ENCODE peak calls at places on chromosomes 6 and 20, in eight cellular contexts. Y is endothelial cell; Z is AG08395; D is left ventricle myocardium superior; U is fibroblast of villous mesenchyme; J is stimulated activated CD8-positive, alpha-beta memory T cell treated with anti-CD3 and anti-CD28 coated beads, Interleukin-7, amount 100 ng/mL, for 24 hours; T is NCI-H1092 treated with DMSO at 0.1 percent for 48 hours; N is SJSA1. M is an unnamed sample.

GRCh38 chr6:166671434-166672061 is 44.5 kb upstream of the RPS6KA2 start:
- DNase-seq in Y (no peak), Z (peak), D (peak), U (peak), J (no peak), T (no peak), N (no peak), M (no peak)

GRCh38 chr6:155186052-155186658 is 77.7 kb upstream of the CLDN20 start:
- DNase-seq in Y (no peak), Z (peak), D (no peak), U (no peak), J (peak), T (no peak), N (no peak), M (peak)

GRCh38 chr6:111221804-111222203 is 134.5 kb downstream of the SLC16A10 start:
- DNase-seq in Y (no peak), Z (no peak), D (no peak), U (no peak), J (no peak), T (no peak), N (no peak), M (no peak)

GRCh38 chr6:163263998-163264661 is 150.4 kb upstream of the QKI start:
- DNase-seq in Y (no peak), Z (no peak), D (peak), U (no peak), J (no peak), T (no peak), N (no peak), M (no peak)

GRCh38 chr6:35973670-35974222 is 50.7 kb downstream of the SLC26A8 start:
- DNase-seq in Y (no peak), Z (no peak), D (no peak), U (no peak), J (no peak), T (no peak), N (no peak), M (peak)

GRCh38 chr6:16803294-16804006 is 42.2 kb upstream of the ATXN1 start:
- DNase-seq in Y (peak), Z (no peak), D (peak), U (peak), J (no peak), T (no peak), N (no peak), M (no peak)

GRCh38 chr20:32535316-32535952 is 49.7 kb downstream of the NOL4L start:
- DNase-seq in Y (no peak), Z (no peak), D (peak), U (no peak), J (no peak), T (peak), N (no peak), M (no peak)

GRCh38 chr6:152846825-152847224 is 96.2 kb downstream of the VIP start:
- DNase-seq in Y (no peak), Z (no peak), D (no peak), U (no peak), J (no peak), T (no peak), N (no peak), M (no peak)

GRCh38 chr6:151239603-151240035 is at the start of gene AKAP12:
- DNase-seq in Y (peak), Z (peak), D (peak), U (peak), J (no peak), T (no peak), N (no peak), M (peak)

GRCh38 chr6:153625089-153625488 is 414.0 kb upstream of the OPRM1 start:
- DNase-seq in Y (no peak), Z (no peak), D (no peak), U (peak), J (no peak), T (no peak), N (peak), M (no peak)

GRCh38 chr6:1604347-1604990 is 5.2 kb upstream of the FOXC1 start:
- DNase-seq in Y (peak), Z (peak), D (peak), U (no peak), J (no peak), T (peak), N (peak), M (peak)

GRCh38 chr6:153392156-153392555 is 261.1 kb upstream of the RGS17 start:
- DNase-seq in Y (no peak), Z (no peak), D (no peak), U (peak), J (no peak), T (no peak), N (no peak), M (no peak)

GRCh38 chr6:11650297-11650696 is 112.7 kb downstream of the TMEM170B start:
- DNase-seq in Y (peak), Z (peak), D (peak), U (peak), J (no peak), T (no peak), N (peak), M (no peak)

GRCh38 chr6:104639671-104640070 is 220.0 kb downstream of the HACE1 start:
- DNase-seq in Y (no peak), Z (no peak), D (no peak), U (peak), J (no peak), T (no peak), N (no peak), M (no peak)

GRCh38 chr20:49859807-49860206 is 47.2 kb downstream of the SLC9A8 start:
- DNase-seq in Y (no peak), Z (no peak), D (no peak), U (no peak), J (no peak), T (no peak), N (no peak), M (no peak)

GRCh38 chr6:148291876-148292275 is 50.8 kb upstream of the SASH1 start:
- DNase-seq in Y (no peak), Z (peak), D (no peak), U (no peak), J (no peak), T (no peak), N (no peak), M (no peak)

GRCh38 chr20:9574182-9574581 is 59.8 kb downstream of the LAMP5 start:
- DNase-seq in Y (no peak), Z (no peak), D (no peak), U (no peak), J (no peak), T (no peak), N (no peak), M (no peak)

GRCh38 chr6:168083142-168083885 is 4.3 kb upstream of the FRMD1 start:
- DNase-seq in Y (no peak), Z (no peak), D (no peak), U (no peak), J (no peak), T (peak), N (no peak), M (no peak)

GRCh38 chr20:24651171-24651972 is 181.9 kb downstream of the SYNDIG1 start:
- DNase-seq in Y (no peak), Z (peak), D (no peak), U (peak), J (no peak), T (no peak), N (peak), M (no peak)

GRCh38 chr6:146856296-146856695 is 257.5 kb downstream of the ADGB start:
- DNase-seq in Y (no peak), Z (no peak), D (no peak), U (no peak), J (no peak), T (no peak), N (no peak), M (peak)

GRCh38 chr20:1029980-1030379 is 27.9 kb upstream of the RSPO4 start:
- DNase-seq in Y (no peak), Z (no peak), D (no peak), U (no peak), J (no peak), T (no peak), N (no peak), M (no peak)

GRCh38 chr6:43766964-43767461 is 3.0 kb upstream of the VEGFA start:
- DNase-seq in Y (no peak), Z (no peak), D (no peak), U (no peak), J (no peak), T (no peak), N (no peak), M (no peak)

GRCh38 chr20:19723834-19724430 is 34.1 kb upstream of the RIN2 start:
- DNase-seq in Y (no peak), Z (no peak), D (no peak), U (no peak), J (no peak), T (no peak), N (no peak), M (no peak)

GRCh38 chr6:145017516-145017915 is 717.8 kb downstream of the EPM2A start:
- DNase-seq in Y (no peak), Z (no peak), D (no peak), U (no peak), J (no peak), T (no peak), N (no peak), M (no peak)

GRCh38 chr6:113082691-113083090 is 735.6 kb downstream of the RFPL4B start:
- DNase-seq in Y (no peak), Z (peak), D (no peak), U (peak), J (no peak), T (no peak), N (no peak), M (no peak)

GRCh38 chr6:98547151-98547550 is 287.2 kb upstream of the POU3F2 start:
- DNase-seq in Y (no peak), Z (no peak), D (no peak), U (no peak), J (no peak), T (no peak), N (no peak), M (no peak)

GRCh38 chr20:58875541-58876134 is 23.1 kb downstream of the GNAS start:
- DNase-seq in Y (no peak), Z (no peak), D (no peak), U (no peak), J (no peak), T (no peak), N (peak), M (no peak)